ENCODE peak calls at places on chromosomes 4 and X, in ten cellular contexts. H is left ventricle myocardium inferior, Y is BJ, B is stomach, N is MCF 10A, G is cardiac fibroblast, F is astrocyte of the spinal cord, R is fibroblast of pulmonary artery, I is B cell, L is fibroblast of lung. M is an unnamed sample.

GRCh38 chrX:38850807-38851533 is 49.7 kb downstream of the MID1IP1 start:
- DNase-seq in R (no peak), G (no peak), I (no peak), F (no peak), N (no peak), L (no peak), H (no peak), B (no peak), Y (no peak), M (no peak)

GRCh38 chrX:65488496-65488895 is 46.1 kb downstream of the LAS1L start:
- DNase-seq in Y (peak; percentile 13), B (no peak), R (peak; percentile 31), N (peak; percentile 3), I (no peak), G (peak; percentile 6), L (peak; percentile 1), F (no peak), H (no peak), M (no peak)

GRCh38 chrX:71996826-71997225 is 86.2 kb downstream of the NHSL2 start:
- DNase-seq in N (no peak), G (peak; percentile 55), Y (peak; percentile 6), F (no peak), H (peak; percentile 44), L (peak; percentile 39), I (no peak), R (peak; percentile 32), B (no peak), M (no peak)

GRCh38 chrX:45134303-45134702 is 66.4 kb downstream of the DIPK2B start:
- DNase-seq in N (no peak), Y (no peak), R (peak; percentile 10), H (peak; percentile 43), F (no peak), I (no peak), G (peak; percentile 72), L (peak; percentile 3), B (no peak), M (no peak)

GRCh38 chr4:172942840-172943239 is 225.8 kb upstream of the GALNT7 start:
- DNase-seq in Y (no peak), F (no peak), B (no peak), L (no peak), G (no peak), R (no peak), I (no peak), H (no peak), N (no peak), M (no peak)

GRCh38 chr4:8580321-8581093 is at the start of gene GPR78:
- DNase-seq in R (peak; percentile 56), F (peak; percentile 39), L (peak; percentile 60), H (peak; percentile 43), Y (no peak), I (no peak), G (peak; percentile 52), B (peak; percentile 34), N (no peak), M (peak; percentile 60)

GRCh38 chr4:5999830-6000365 is 18.3 kb downstream of the C4orf50 start:
- DNase-seq in N (no peak), F (no peak), I (no peak), G (no peak), H (no peak), R (no peak), L (no peak), B (no peak), Y (no peak), M (no peak)

GRCh38 chrX:1394731-1395501 is 3.0 kb upstream of the SLC25A6 start:
- DNase-seq in L (no peak), I (no peak), G (no peak), B (no peak), Y (no peak), R (no peak), N (no peak), F (no peak), H (peak; percentile 17), M (no peak)

GRCh38 chrX:78725257-78725656 is 22.3 kb upstream of the LPAR4 start:
- DNase-seq in R (no peak), Y (no peak), B (no peak), F (no peak), L (no peak), G (no peak), N (no peak), I (no peak), H (no peak), M (no peak)

GRCh38 chrX:22800806-22801205 is 199.0 kb upstream of the DDX53 start:
- DNase-seq in I (no peak), N (no peak), F (peak; percentile 25), H (no peak), R (peak; percentile 14), G (peak; percentile 2), B (no peak), Y (peak; percentile 15), L (peak; percentile 12), M (no peak)

GRCh38 chr4:176042195-176042594 is 23.4 kb upstream of the WDR17 start:
- DNase-seq in N (no peak), R (no peak), L (no peak), Y (no peak), H (no peak), G (no peak), F (no peak), I (no peak), B (no peak), M (no peak)

GRCh38 chrX:40834225-40834624 is 98.9 kb upstream of the MED14 start:
- DNase-seq in F (no peak), R (no peak), L (no peak), B (no peak), H (no peak), I (peak; percentile 26), Y (no peak), N (no peak), G (no peak), M (no peak)

GRCh38 chr4:128284317-128284716 is 3.3 kb downstream of the PGRMC2 start:
- DNase-seq in Y (no peak), L (no peak), H (no peak), I (no peak), B (peak; percentile 59), G (no peak), R (no peak), F (no peak), N (peak; percentile 22), M (no peak)

GRCh38 chr4:1792832-1793495 is at the start of gene FGFR3:
- DNase-seq in G (peak; percentile 26), F (no peak), L (peak; percentile 10), I (peak; percentile 98), R (peak; percentile 11), Y (no peak), H (peak; percentile 33), B (peak; percentile 45), N (peak; percentile 41), M (peak; percentile 25)

GRCh38 chr4:9952415-9952950 is 68.8 kb downstream of the SLC2A9 start:
- DNase-seq in R (peak; percentile 39), H (no peak), F (no peak), B (no peak), G (peak; percentile 5), I (no peak), L (no peak), N (peak; percentile 46), Y (no peak), M (no peak)

DNA sequence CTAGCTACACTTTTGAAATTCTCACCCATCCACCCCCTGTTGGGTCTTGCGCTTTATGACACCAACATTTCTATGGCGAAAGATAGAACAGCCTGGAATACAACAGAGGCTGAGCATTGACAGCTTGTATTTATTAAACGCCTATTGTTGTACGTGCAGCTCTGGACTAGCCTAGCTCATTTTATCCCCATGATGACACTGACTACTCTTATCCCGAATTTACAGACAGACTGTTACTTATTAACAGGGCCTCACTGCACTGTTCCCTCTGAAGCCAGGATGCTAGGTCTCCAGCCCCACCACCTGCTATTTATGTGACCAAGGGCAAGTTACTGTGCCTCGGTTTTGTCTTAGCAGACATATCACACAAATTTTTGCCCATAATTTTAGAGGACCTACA is 1.0 kb upstream of the RFC1 start:
- DNase-seq in Y (no peak), I (no peak), G (no peak), N (no peak), H (no peak), L (no peak), B (no peak), F (no peak), R (no peak), M (no peak)
- TF ChIP-seq CTCF in Y (no peak), I (no peak), G (no peak), N (no peak), H (no peak), L (no peak), B (no peak), F (no peak), R (no peak), M (no peak)

GRCh38 chr4:146179784-146180405 is 4.4 kb downstream of the LSM6 start:
- DNase-seq in N (no peak), I (no peak), H (no peak), G (no peak), R (no peak), L (no peak), Y (no peak), B (no peak), F (no peak), M (no peak)

GRCh38 chr4:146175541-146176453 is at the start of gene LSM6:
- DNase-seq in N (peak; percentile 87), I (peak; percentile 86), L (peak; percentile 87), B (peak; percentile 89), G (peak; percentile 88), R (peak; percentile 89), F (peak; percentile 89), Y (no peak), H (peak; percentile 91), M (peak; percentile 87)
- TF ChIP-seq CTCF in N (no peak), I (no peak), L (no peak), B (peak; percentile 17), G (no peak), R (no peak), F (no peak), Y (peak; percentile 12), H (peak; percentile 48), M (no peak)

GRCh38 chr4:122889726-122890125 is 32.7 kb downstream of the NUDT6 start:
- DNase-seq in R (no peak), N (peak; percentile 57), F (no peak), L (no peak), I (no peak), H (no peak), G (no peak), B (no peak), Y (no peak), M (no peak)
- TF ChIP-seq CTCF in R (no peak), N (no peak), F (no peak), L (no peak), I (no peak), H (no peak), G (no peak), B (no peak), Y (no peak), M (no peak)

DNA sequence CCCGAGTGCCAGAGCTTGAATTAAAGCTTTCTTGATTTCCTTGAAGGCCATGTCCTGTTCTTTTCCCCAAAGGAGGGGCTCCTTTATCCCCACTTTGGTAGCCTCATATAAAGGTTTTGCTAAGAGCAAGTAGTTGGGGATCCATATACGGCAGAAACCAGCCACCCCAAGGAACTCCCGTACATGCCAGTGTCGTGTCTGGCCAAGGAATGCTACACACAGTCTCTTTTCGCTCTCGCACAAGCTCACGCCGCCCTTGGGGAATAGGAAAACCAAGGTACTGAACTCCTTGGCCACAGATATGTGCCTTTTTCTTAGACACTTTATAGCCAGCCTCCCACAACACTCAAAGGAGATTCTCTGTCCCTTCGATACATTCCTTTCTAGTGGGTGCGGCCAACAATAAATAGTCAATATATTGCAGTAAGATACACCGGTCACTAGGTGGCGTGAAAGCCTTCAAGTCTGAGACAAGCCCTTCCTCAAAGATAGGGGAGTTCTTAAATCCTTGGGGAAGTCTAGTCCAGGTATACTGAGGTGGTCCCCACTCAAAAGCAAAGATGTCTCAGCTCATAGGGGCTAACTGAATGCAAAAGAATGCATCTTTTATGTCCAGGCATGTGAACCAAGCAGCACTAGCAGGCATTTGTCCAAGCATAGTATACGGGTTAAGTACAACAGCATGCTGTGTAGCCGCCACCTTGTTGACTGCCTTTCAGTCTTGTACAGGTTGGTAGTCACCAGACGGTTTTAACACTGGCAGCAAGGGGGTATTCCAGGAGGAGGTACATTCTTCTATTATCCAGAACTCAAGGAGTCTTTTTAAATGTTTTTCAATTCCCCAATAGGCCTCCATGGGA is 57.8 kb upstream of the XAGE1B start:
- DNase-seq in I (no peak), F (peak; percentile 60), L (peak; percentile 53), N (peak; percentile 72), Y (no peak), R (peak; percentile 68), H (no peak), B (no peak), G (peak; percentile 71), M (peak; percentile 20)
- TF ChIP-seq CTCF in I (peak; percentile 73), F (peak; percentile 57), L (peak; percentile 61), N (peak; percentile 58), Y (peak; percentile 58), R (peak; percentile 56), H (peak; percentile 62), B (peak; percentile 50), G (peak; percentile 51), M (peak; percentile 30)